ENCODE peak calls at places on chromosomes 7 and 10, in seven cellular contexts. One of them, this sample, is unnamed.

GRCh38 chr7:90596745-90597526 is 815 bp downstream of the CDK14 start:
- DNase-seq in GM12891: no peak
- DNase-seq in psoas muscle: no peak
- DNase-seq in stomach: no peak
- DNase-seq in Daoy: peak
- DNase-seq in epithelial cell of prostate: no peak
- DNase-seq in AG08395: peak
- DNase-seq in this sample: peak

GRCh38 chr10:79215531-79215930 is 131.7 kb upstream of the PPIF start:
- DNase-seq in GM12891: no peak
- DNase-seq in Daoy: no peak
- DNase-seq in AG08395: no peak
- DNase-seq in stomach: no peak
- DNase-seq in epithelial cell of prostate: no peak
- DNase-seq in psoas muscle: no peak
- DNase-seq in this sample: no peak

GRCh38 chr7:12683678-12684077 is 3.8 kb upstream of the ARL4A start:
- DNase-seq in epithelial cell of prostate: no peak
- DNase-seq in psoas muscle: no peak
- DNase-seq in GM12891: no peak
- DNase-seq in Daoy: no peak
- DNase-seq in stomach: no peak
- DNase-seq in AG08395: peak
- DNase-seq in this sample: no peak

GRCh38 chr7:79531116-79531515 is 77.6 kb upstream of the MAGI2 start:
- DNase-seq in stomach: no peak
- DNase-seq in psoas muscle: no peak
- DNase-seq in GM12891: no peak
- DNase-seq in epithelial cell of prostate: no peak
- DNase-seq in Daoy: no peak
- DNase-seq in AG08395: no peak
- DNase-seq in this sample: no peak

GRCh38 chr10:119025336-119025735 is 4.2 kb upstream of the NANOS1 start:
- DNase-seq in Daoy: peak
- DNase-seq in AG08395: peak
- DNase-seq in epithelial cell of prostate: no peak
- DNase-seq in stomach: peak
- DNase-seq in GM12891: no peak
- DNase-seq in psoas muscle: peak
- DNase-seq in this sample: peak

GRCh38 chr7:31741852-31742251 is 54.8 kb downstream of the PPP1R17 start:
- DNase-seq in GM12891: no peak
- DNase-seq in AG08395: no peak
- DNase-seq in psoas muscle: no peak
- DNase-seq in epithelial cell of prostate: no peak
- DNase-seq in Daoy: no peak
- DNase-seq in stomach: no peak
- DNase-seq in this sample: no peak

GRCh38 chr7:80145780-80146422 is 11.3 kb downstream of the GNAI1 start:
- DNase-seq in AG08395: no peak
- DNase-seq in stomach: no peak
- DNase-seq in epithelial cell of prostate: no peak
- DNase-seq in psoas muscle: no peak
- DNase-seq in Daoy: peak
- DNase-seq in GM12891: no peak
- DNase-seq in this sample: peak

GRCh38 chr7:431658-432111 is 88.0 kb downstream of the PDGFA start:
- DNase-seq in AG08395: no peak
- DNase-seq in epithelial cell of prostate: no peak
- DNase-seq in psoas muscle: no peak
- DNase-seq in GM12891: no peak
- DNase-seq in Daoy: no peak
- DNase-seq in stomach: no peak
- DNase-seq in this sample: no peak

GRCh38 chr10:30190831-30191552 is 131.6 kb upstream of the JCAD start:
- DNase-seq in GM12891: no peak
- DNase-seq in epithelial cell of prostate: no peak
- DNase-seq in Daoy: no peak
- DNase-seq in psoas muscle: no peak
- DNase-seq in AG08395: no peak
- DNase-seq in stomach: no peak
- DNase-seq in this sample: no peak

GRCh38 chr10:130203626-130204025 is 67.4 kb downstream of the GLRX3 start:
- DNase-seq in stomach: no peak
- DNase-seq in AG08395: no peak
- DNase-seq in epithelial cell of prostate: no peak
- DNase-seq in psoas muscle: no peak
- DNase-seq in GM12891: no peak
- DNase-seq in Daoy: no peak
- DNase-seq in this sample: no peak